ENCODE peak calls at places on chromosomes 13 and 19, in five cellular contexts. V is LHCN-M2; X is GM03348; C is hepatic stellate cell; U is activated naive CD4-positive, alpha-beta T cell. K is an unnamed sample.

GRCh38 chr19:42130254-42130573 is 2.0 kb downstream of the POU2F2 start:
- DNase-seq in V (no peak), X (no peak), C (no peak), U (no peak), K (no peak)

GRCh38 chr19:10189631-10190425 is 4.9 kb downstream of the DNMT1 start:
- DNase-seq in V (no peak), X (no peak), C (no peak), U (no peak), K (no peak)

GRCh38 chr13:111460548-111461444 is 140.4 kb downstream of the TEX29 start:
- DNase-seq in V (peak; percentile 44), X (peak; percentile 78), C (peak; percentile 65), U (no peak), K (peak; percentile 33)

GRCh38 chr13:50810468-50810867 is 33.0 kb downstream of the DLEU7 start:
- DNase-seq in V (no peak), X (no peak), C (no peak), U (no peak), K (no peak)

GRCh38 chr19:40080289-40080688 is 10.5 kb downstream of the ZNF780A start:
- DNase-seq in V (no peak), X (no peak), C (no peak), U (no peak), K (no peak)

GRCh38 chr19:50275577-50276368 is 53.4 kb downstream of the KCNC3 start:
- DNase-seq in V (no peak), X (no peak), C (no peak), U (no peak), K (no peak)

GRCh38 chr19:8571006-8571411 is 6.2 kb downstream of the MYO1F start:
- DNase-seq in V (peak; percentile 62), X (peak; percentile 77), C (peak; percentile 83), U (no peak), K (peak; percentile 86)

GRCh38 chr13:51797664-51798488 is 6.1 kb downstream of the DHRS12 start:
- DNase-seq in V (peak; percentile 43), X (peak; percentile 13), C (no peak), U (no peak), K (peak; percentile 15)

GRCh38 chr13:78875792-78876580 is 217.0 kb upstream of the OBI1 start:
- DNase-seq in V (no peak), X (no peak), C (no peak), U (no peak), K (no peak)

GRCh38 chr13:67726979-67727378 is 496.8 kb upstream of the PCDH9 start:
- DNase-seq in V (no peak), X (no peak), C (no peak), U (no peak), K (no peak)

GRCh38 chr19:56167064-56167578 is 8.7 kb upstream of the GALP start:
- DNase-seq in V (no peak), X (peak; percentile 32), C (no peak), U (no peak), K (peak; percentile 25)

GRCh38 chr13:97567510-97568243 is 133.7 kb downstream of the RAP2A start:
- DNase-seq in V (peak; percentile 4), X (peak; percentile 6), C (no peak), U (no peak), K (peak; percentile 53)

GRCh38 chr19:29442910-29443309 is 82.9 kb upstream of the VSTM2B start:
- DNase-seq in V (no peak), X (no peak), C (no peak), U (no peak), K (no peak)

GRCh38 chr19:55247621-55248099 is 11.2 kb downstream of the PPP6R1 start:
- DNase-seq in V (no peak), X (no peak), C (no peak), U (no peak), K (peak; percentile 57)